ENCODE peak calls at places on chromosome 15, in eight cellular contexts. E is brain microvascular endothelial cell; W is T-cell; M is cardiac fibroblast; Y is naive thymus-derived CD8-positive, alpha-beta T cell; Z is activated CD8-positive, alpha-beta T cell treated with anti-CD3 and anti-CD28 coated beads, Interleukin-2, amount 10 ng/mL, durations not matched to agents 7 days and 5 days; D is activated CD4-positive, alpha-beta T cell treated with anti-CD3 and anti-CD28 coated beads, Interleukin-2, amount 50 U/mL, for 24 hours; L is cerebellum. V is an unnamed sample.
A peak's percentile ranks its signal among the peaks of the same experiment; 100 is the strongest.

GRCh38 chr15:99158626-99159412 is 53.9 kb downstream of the SYNM start:
- DNase-seq in E (no peak), D (no peak), Y (no peak), Z (no peak), M (no peak), L (no peak), W (no peak), V (no peak)

GRCh38 chr15:78061963-78062427 is 15.5 kb downstream of the TBC1D2B start:
- DNase-seq in L (no peak), Y (no peak), D (peak; percentile 48), Z (peak; percentile 68), W (peak; percentile 37), M (peak; percentile 48), E (peak; percentile 60), V (no peak)

GRCh38 chr15:89389841-89390603 is 55.4 kb upstream of the POLG start:
- DNase-seq in L (peak; percentile 38), Y (no peak), Z (no peak), E (no peak), D (no peak), W (no peak), M (no peak), V (no peak)

GRCh38 chr15:63887630-63888029 is 53.9 kb upstream of the HERC1 start:
- DNase-seq in D (no peak), M (no peak), Y (no peak), L (no peak), E (no peak), Z (no peak), W (no peak), V (no peak)

GRCh38 chr15:48641416-48641815 is 4.1 kb downstream of the FBN1 start:
- DNase-seq in D (no peak), L (no peak), M (peak; percentile 60), E (no peak), Z (no peak), Y (no peak), W (no peak), V (no peak)

GRCh38 chr15:74170845-74171578 is 2.5 kb upstream of the ISLR start:
- DNase-seq in D (no peak), L (no peak), E (no peak), M (no peak), Y (no peak), W (no peak), Z (no peak), V (no peak)

GRCh38 chr15:73323956-73324355 is 44.8 kb downstream of the HCN4 start:
- DNase-seq in Y (no peak), E (no peak), Z (no peak), W (no peak), D (no peak), M (no peak), L (no peak), V (no peak)

GRCh38 chr15:92277776-92278175 is 115.9 kb upstream of the ST8SIA2 start:
- DNase-seq in M (peak; percentile 2), Y (no peak), L (peak; percentile 42), D (peak; percentile 1), W (no peak), E (peak; percentile 2), Z (no peak), V (peak; percentile 5)

GRCh38 chr15:27656296-27656987 is 442.7 kb downstream of the OCA2 start:
- DNase-seq in E (no peak), Y (no peak), W (no peak), L (no peak), Z (no peak), D (no peak), M (no peak), V (no peak)

GRCh38 chr15:67564590-67565345 is 22.3 kb downstream of the MAP2K5 start:
- DNase-seq in M (peak; percentile 13), E (peak; percentile 28), Z (no peak), D (no peak), L (no peak), W (no peak), Y (no peak), V (no peak)

GRCh38 chr15:92665100-92665555 is 9.6 kb upstream of the FAM174B start:
- DNase-seq in Z (no peak), E (no peak), D (no peak), Y (no peak), L (no peak), M (peak; percentile 52), W (no peak), V (no peak)

GRCh38 chr15:34795267-34796081 is at the start of gene ACTC1:
- DNase-seq in L (peak; percentile 53), D (no peak), Z (no peak), Y (no peak), W (no peak), M (peak; percentile 44), E (peak; percentile 39), V (no peak)

GRCh38 chr15:32677238-32677750 is 35.8 kb downstream of the SCG5 start:
- DNase-seq in Y (no peak), L (no peak), E (no peak), Z (no peak), M (peak; percentile 52), W (no peak), D (no peak), V (no peak)

GRCh38 chr15:96042734-96043224 is 287.7 kb upstream of the NR2F2 start:
- DNase-seq in L (no peak), E (no peak), D (no peak), M (no peak), Z (no peak), Y (no peak), W (no peak), V (no peak)

GRCh38 chr15:63539517-63539916 is 35.1 kb downstream of the USP3 start:
- DNase-seq in L (no peak), E (no peak), Y (peak; percentile 24), M (no peak), Z (no peak), D (no peak), W (no peak), V (no peak)

GRCh38 chr15:31590609-31591008 is 264.0 kb downstream of the KLF13 start:
- DNase-seq in Y (no peak), M (no peak), L (no peak), E (no peak), Z (no peak), D (no peak), W (no peak), V (no peak)

GRCh38 chr15:51203797-51204196 is 109.1 kb upstream of the TNFAIP8L3 start:
- DNase-seq in D (no peak), W (no peak), Y (no peak), M (peak; percentile 89), Z (no peak), E (no peak), L (no peak), V (no peak)

GRCh38 chr15:51721199-51721960 is 16.1 kb downstream of the LYSMD2 start:
- DNase-seq in M (peak; percentile 54), L (no peak), Z (no peak), D (no peak), W (no peak), Y (no peak), E (no peak), V (no peak)

GRCh38 chr15:44541282-44541958 is 4.5 kb downstream of the EIF3J start:
- DNase-seq in L (no peak), Y (no peak), E (peak; percentile 71), M (peak; percentile 91), W (no peak), Z (no peak), D (no peak), V (no peak)

GRCh38 chr15:62739507-62739906 is 303.0 kb upstream of the TPM1 start:
- DNase-seq in Y (no peak), D (no peak), Z (no peak), L (no peak), W (no peak), M (peak; percentile 61), E (peak; percentile 29), V (no peak)

GRCh38 chr15:70508561-70509281 is 254.6 kb downstream of the UACA start:
- DNase-seq in E (peak; percentile 94), M (peak; percentile 93), W (no peak), L (no peak), Z (no peak), D (no peak), Y (no peak), V (peak; percentile 66)

GRCh38 chr15:81418891-81419290 is 44.9 kb upstream of the TMC3 start:
- DNase-seq in W (no peak), M (no peak), E (no peak), Y (no peak), D (no peak), Z (no peak), L (no peak), V (no peak)

GRCh38 chr15:100596792-100597191 is 5.2 kb downstream of the LINS1 start:
- DNase-seq in Y (peak; percentile 92), W (peak; percentile 84), D (peak; percentile 94), L (no peak), M (peak; percentile 38), Z (peak; percentile 98), E (no peak), V (peak; percentile 91)

GRCh38 chr15:41778503-41778902 is 4.2 kb downstream of the MAPKBP1 start:
- DNase-seq in D (no peak), E (no peak), M (no peak), Y (no peak), W (no peak), Z (no peak), L (no peak), V (no peak)

GRCh38 chr15:56052389-56053045 is 59.1 kb upstream of the NEDD4 start:
- DNase-seq in D (no peak), W (no peak), M (peak; percentile 70), Z (peak; percentile 29), Y (no peak), E (no peak), L (peak; percentile 38), V (no peak)

GRCh38 chr15:98277602-98278001 is 317.1 kb downstream of the ARRDC4 start:
- DNase-seq in W (no peak), L (no peak), Z (no peak), E (no peak), D (no peak), Y (no peak), M (no peak), V (no peak)

GRCh38 chr15:66798426-66799061 is 96.5 kb downstream of the SMAD6 start:
- DNase-seq in W (no peak), D (no peak), M (peak; percentile 78), Z (no peak), L (no peak), Y (no peak), E (peak; percentile 69), V (no peak)

GRCh38 chr15:64070965-64071851 is 22.4 kb downstream of the CIAO2A start:
- DNase-seq in L (peak; percentile 38), Z (no peak), M (peak; percentile 89), W (no peak), Y (no peak), D (no peak), E (peak; percentile 86), V (no peak)

GRCh38 chr15:78767331-78767951 is 43.8 kb downstream of the ADAMTS7 start:
- DNase-seq in W (no peak), M (no peak), Y (no peak), E (no peak), L (no peak), Z (no peak), D (no peak), V (no peak)

GRCh38 chr15:57220220-57220619 is 156.1 kb upstream of the CGNL1 start:
- DNase-seq in Y (no peak), D (no peak), E (peak; percentile 18), W (no peak), M (peak; percentile 76), L (no peak), Z (no peak), V (no peak)

GRCh38 chr15:95371664-95372063 is 958.8 kb upstream of the NR2F2 start:
- DNase-seq in D (no peak), Z (no peak), W (no peak), M (peak; percentile 63), Y (no peak), E (peak; percentile 20), L (no peak), V (no peak)

GRCh38 chr15:96011109-96011608 is 319.3 kb upstream of the NR2F2 start:
- DNase-seq in L (no peak), E (no peak), D (no peak), Y (no peak), Z (no peak), W (no peak), M (no peak), V (no peak)

GRCh38 chr15:42996871-42997270 is 76.3 kb upstream of the TTBK2 start:
- DNase-seq in Z (no peak), M (no peak), D (no peak), Y (no peak), L (no peak), W (no peak), E (no peak), V (no peak)

GRCh38 chr15:88484781-88485246 is 17.3 kb downstream of the MRPS11 start:
- DNase-seq in W (no peak), D (no peak), E (no peak), Y (no peak), L (no peak), M (peak; percentile 41), Z (no peak), V (no peak)